ENCODE peak calls at places on chromosomes 3 and 15, in five cellular contexts. One of them, this sample, is unnamed.

GRCh38 chr3:81743096-81744025 is 18.1 kb downstream of the GBE1 start:
- DNase-seq in IMR-90: peak
- DNase-seq in H9: no peak
- DNase-seq in neuronal stem cell: no peak
- DNase-seq in mesenchymal stem cell: peak
- DNase-seq in this sample: peak

GRCh38 chr15:89187911-89188514 is 33.4 kb downstream of the RLBP1 start:
- DNase-seq in IMR-90: peak
- DNase-seq in H9: no peak
- DNase-seq in neuronal stem cell: no peak
- DNase-seq in mesenchymal stem cell: no peak
- DNase-seq in this sample: no peak

GRCh38 chr15:35320911-35321310 is 225.1 kb downstream of the DPH6 start:
- DNase-seq in IMR-90: no peak
- DNase-seq in H9: no peak
- DNase-seq in neuronal stem cell: no peak
- DNase-seq in mesenchymal stem cell: no peak
- DNase-seq in this sample: no peak

GRCh38 chr3:12178091-12178820 is 19.5 kb upstream of the TIMP4 start:
- DNase-seq in IMR-90: peak
- DNase-seq in H9: no peak
- DNase-seq in neuronal stem cell: no peak
- DNase-seq in mesenchymal stem cell: peak
- DNase-seq in this sample: no peak

GRCh38 chr3:114451561-114452018 is 157.8 kb downstream of the TIGIT start:
- DNase-seq in IMR-90: peak
- DNase-seq in H9: no peak
- DNase-seq in neuronal stem cell: no peak
- DNase-seq in mesenchymal stem cell: no peak
- DNase-seq in this sample: no peak

GRCh38 chr3:53255360-53255774 is 455 bp downstream of the TKT start:
- DNase-seq in IMR-90: no peak
- DNase-seq in H9: no peak
- DNase-seq in neuronal stem cell: no peak
- DNase-seq in mesenchymal stem cell: peak
- DNase-seq in this sample: peak

GRCh38 chr3:26100176-26100575 is 310.3 kb downstream of the OXSM start:
- DNase-seq in IMR-90: no peak
- DNase-seq in H9: no peak
- DNase-seq in neuronal stem cell: no peak
- DNase-seq in mesenchymal stem cell: no peak
- DNase-seq in this sample: no peak

GRCh38 chr3:155739154-155739553 is 5.7 kb downstream of the PLCH1 start:
- DNase-seq in IMR-90: peak
- DNase-seq in H9: no peak
- DNase-seq in neuronal stem cell: no peak
- DNase-seq in mesenchymal stem cell: peak
- DNase-seq in this sample: no peak

GRCh38 chr3:45677045-45677436 is 12.2 kb upstream of the SACM1L start:
- DNase-seq in IMR-90: peak
- DNase-seq in H9: no peak
- DNase-seq in neuronal stem cell: no peak
- DNase-seq in mesenchymal stem cell: peak
- DNase-seq in this sample: peak

GRCh38 chr3:16484216-16484615 is 29.3 kb downstream of the RFTN1 start:
- DNase-seq in IMR-90: peak
- DNase-seq in H9: no peak
- DNase-seq in neuronal stem cell: no peak
- DNase-seq in mesenchymal stem cell: peak
- DNase-seq in this sample: peak

GRCh38 chr15:89781891-89782618 is 5.9 kb downstream of the MESP2 start:
- DNase-seq in IMR-90: peak
- DNase-seq in H9: peak
- DNase-seq in neuronal stem cell: no peak
- DNase-seq in mesenchymal stem cell: peak
- DNase-seq in this sample: peak

GRCh38 chr15:63553388-63553791 is 43.8 kb upstream of the FBXL22 start:
- DNase-seq in IMR-90: peak
- DNase-seq in H9: no peak
- DNase-seq in neuronal stem cell: no peak
- DNase-seq in mesenchymal stem cell: peak
- DNase-seq in this sample: peak

GRCh38 chr15:97623091-97623661 is 337.3 kb upstream of the ARRDC4 start:
- DNase-seq in IMR-90: no peak
- DNase-seq in H9: no peak
- DNase-seq in neuronal stem cell: no peak
- DNase-seq in mesenchymal stem cell: no peak
- DNase-seq in this sample: no peak

GRCh38 chr3:171456765-171457164 is 3.4 kb downstream of the TNIK start:
- DNase-seq in IMR-90: no peak
- DNase-seq in H9: no peak
- DNase-seq in neuronal stem cell: no peak
- DNase-seq in mesenchymal stem cell: no peak
- DNase-seq in this sample: no peak

GRCh38 chr3:182920515-182921084 is 59.7 kb downstream of the DCUN1D1 start:
- DNase-seq in IMR-90: no peak
- DNase-seq in H9: peak
- DNase-seq in neuronal stem cell: no peak
- DNase-seq in mesenchymal stem cell: no peak
- DNase-seq in this sample: peak

GRCh38 chr3:138046955-138047354 is 37.0 kb downstream of the CLDN18 start:
- DNase-seq in IMR-90: no peak
- DNase-seq in H9: no peak
- DNase-seq in neuronal stem cell: no peak
- DNase-seq in mesenchymal stem cell: no peak
- DNase-seq in this sample: no peak

GRCh38 chr3:169454823-169455222 is 208.7 kb downstream of the MECOM start:
- DNase-seq in IMR-90: peak
- DNase-seq in H9: no peak
- DNase-seq in neuronal stem cell: no peak
- DNase-seq in mesenchymal stem cell: peak
- DNase-seq in this sample: no peak

GRCh38 chr15:40891810-40892448 is 2.3 kb upstream of the VPS18 start:
- DNase-seq in IMR-90: peak
- DNase-seq in H9: peak
- DNase-seq in neuronal stem cell: no peak
- DNase-seq in mesenchymal stem cell: peak
- DNase-seq in this sample: peak

GRCh38 chr3:148075829-148076716 is 621.6 kb upstream of the AGTR1 start:
- DNase-seq in IMR-90: peak
- DNase-seq in H9: peak
- DNase-seq in neuronal stem cell: peak
- DNase-seq in mesenchymal stem cell: peak
- DNase-seq in this sample: no peak

GRCh38 chr3:155070932-155071387 is 9.2 kb upstream of the MME start:
- DNase-seq in IMR-90: peak
- DNase-seq in H9: no peak
- DNase-seq in neuronal stem cell: no peak
- DNase-seq in mesenchymal stem cell: peak
- DNase-seq in this sample: peak

GRCh38 chr15:101723161-101723873 is 956 bp downstream of the TARS3 start:
- DNase-seq in IMR-90: peak
- DNase-seq in H9: no peak
- DNase-seq in neuronal stem cell: no peak
- DNase-seq in mesenchymal stem cell: peak
- DNase-seq in this sample: no peak

GRCh38 chr3:6132684-6133432 is 728.1 kb upstream of the GRM7 start:
- DNase-seq in IMR-90: no peak
- DNase-seq in H9: no peak
- DNase-seq in neuronal stem cell: no peak
- DNase-seq in mesenchymal stem cell: no peak
- DNase-seq in this sample: no peak

GRCh38 chr3:113600418-113601185 is 68.2 kb downstream of the SIDT1 start:
- DNase-seq in IMR-90: no peak
- DNase-seq in H9: no peak
- DNase-seq in neuronal stem cell: no peak
- DNase-seq in mesenchymal stem cell: no peak
- DNase-seq in this sample: no peak

GRCh38 chr3:28651159-28651558 is 302.5 kb upstream of the AZI2 start:
- DNase-seq in IMR-90: no peak
- DNase-seq in H9: no peak
- DNase-seq in neuronal stem cell: no peak
- DNase-seq in mesenchymal stem cell: peak
- DNase-seq in this sample: no peak

GRCh38 chr3:53084310-53085001 is 38.6 kb upstream of the SFMBT1 start:
- DNase-seq in IMR-90: no peak
- DNase-seq in H9: no peak
- DNase-seq in neuronal stem cell: no peak
- DNase-seq in mesenchymal stem cell: no peak
- DNase-seq in this sample: no peak

GRCh38 chr3:191328963-191329653 is at the start of gene CCDC50:
- DNase-seq in IMR-90: peak
- DNase-seq in H9: peak
- DNase-seq in neuronal stem cell: peak
- DNase-seq in mesenchymal stem cell: peak
- DNase-seq in this sample: peak

GRCh38 chr15:74036271-74037170 is 42.0 kb downstream of the PML start:
- DNase-seq in IMR-90: peak
- DNase-seq in H9: peak
- DNase-seq in neuronal stem cell: peak
- DNase-seq in mesenchymal stem cell: peak
- DNase-seq in this sample: peak

GRCh38 chr15:39511915-39512260 is 69.0 kb upstream of the THBS1 start:
- DNase-seq in IMR-90: peak
- DNase-seq in H9: no peak
- DNase-seq in neuronal stem cell: no peak
- DNase-seq in mesenchymal stem cell: peak
- DNase-seq in this sample: no peak

GRCh38 chr3:10839167-10839566 is 23.1 kb downstream of the SLC6A11 start:
- DNase-seq in IMR-90: no peak
- DNase-seq in H9: no peak
- DNase-seq in neuronal stem cell: no peak
- DNase-seq in mesenchymal stem cell: no peak
- DNase-seq in this sample: no peak

GRCh38 chr3:194069421-194070219 is 66.3 kb upstream of the HES1 start:
- DNase-seq in IMR-90: peak
- DNase-seq in H9: no peak
- DNase-seq in neuronal stem cell: no peak
- DNase-seq in mesenchymal stem cell: peak
- DNase-seq in this sample: peak

GRCh38 chr3:69143605-69144004 is 21.2 kb upstream of the LMOD3 start:
- DNase-seq in IMR-90: peak
- DNase-seq in H9: no peak
- DNase-seq in neuronal stem cell: no peak
- DNase-seq in mesenchymal stem cell: no peak
- DNase-seq in this sample: no peak

GRCh38 chr15:93182806-93183205 is 93.8 kb upstream of the RGMA start:
- DNase-seq in IMR-90: no peak
- DNase-seq in H9: no peak
- DNase-seq in neuronal stem cell: no peak
- DNase-seq in mesenchymal stem cell: no peak
- DNase-seq in this sample: no peak
- H2AFZ ChIP-seq in IMR-90: no peak
- H2AFZ ChIP-seq in H9: no peak
- H2AFZ ChIP-seq in neuronal stem cell: peak
- H2AFZ ChIP-seq in mesenchymal stem cell: no peak
- H2AFZ ChIP-seq in this sample: no peak

DNA sequence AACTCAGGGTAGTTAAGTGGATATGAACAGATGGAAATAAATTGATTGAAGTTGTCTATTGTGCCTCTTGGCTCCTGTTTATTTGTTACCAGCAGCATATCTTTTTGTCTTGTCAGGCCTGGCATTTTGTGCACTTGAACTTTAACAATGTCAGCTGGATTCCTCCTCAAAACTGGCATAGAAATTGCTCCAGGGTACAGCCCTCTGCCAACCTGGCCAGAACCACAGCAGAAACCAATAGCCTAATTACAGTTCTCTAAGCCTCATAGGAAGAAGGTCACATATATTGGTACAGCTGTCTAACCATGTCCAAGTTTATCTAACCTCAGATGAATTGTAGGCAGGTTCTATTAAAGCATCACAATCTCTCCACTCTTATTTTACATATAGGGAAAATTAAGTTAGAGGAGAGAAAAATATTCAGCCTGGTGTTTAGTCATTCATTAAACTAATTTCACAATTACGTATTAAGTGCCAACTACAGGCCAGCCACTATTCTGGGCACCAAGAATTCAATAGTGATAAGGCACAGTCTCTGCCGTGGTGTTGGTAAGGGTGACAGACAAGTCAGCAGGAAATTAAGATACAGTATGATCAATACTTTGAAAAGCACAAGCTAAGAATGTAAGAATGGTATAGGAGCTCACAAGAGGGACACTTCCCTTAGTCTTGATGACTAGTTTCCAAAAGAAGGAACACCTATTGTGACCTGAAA is 452.9 kb upstream of the NECTIN3 start:
- DNase-seq in IMR-90: no peak
- DNase-seq in H9: no peak
- DNase-seq in neuronal stem cell: no peak
- DNase-seq in mesenchymal stem cell: no peak
- DNase-seq in this sample: no peak
- H2BK120ac ChIP-seq in IMR-90: no peak
- H2BK120ac ChIP-seq in H9: no peak
- H2BK120ac ChIP-seq in neuronal stem cell: no peak
- H2BK120ac ChIP-seq in mesenchymal stem cell: no peak
- H2BK120ac ChIP-seq in this sample: no peak

DNA sequence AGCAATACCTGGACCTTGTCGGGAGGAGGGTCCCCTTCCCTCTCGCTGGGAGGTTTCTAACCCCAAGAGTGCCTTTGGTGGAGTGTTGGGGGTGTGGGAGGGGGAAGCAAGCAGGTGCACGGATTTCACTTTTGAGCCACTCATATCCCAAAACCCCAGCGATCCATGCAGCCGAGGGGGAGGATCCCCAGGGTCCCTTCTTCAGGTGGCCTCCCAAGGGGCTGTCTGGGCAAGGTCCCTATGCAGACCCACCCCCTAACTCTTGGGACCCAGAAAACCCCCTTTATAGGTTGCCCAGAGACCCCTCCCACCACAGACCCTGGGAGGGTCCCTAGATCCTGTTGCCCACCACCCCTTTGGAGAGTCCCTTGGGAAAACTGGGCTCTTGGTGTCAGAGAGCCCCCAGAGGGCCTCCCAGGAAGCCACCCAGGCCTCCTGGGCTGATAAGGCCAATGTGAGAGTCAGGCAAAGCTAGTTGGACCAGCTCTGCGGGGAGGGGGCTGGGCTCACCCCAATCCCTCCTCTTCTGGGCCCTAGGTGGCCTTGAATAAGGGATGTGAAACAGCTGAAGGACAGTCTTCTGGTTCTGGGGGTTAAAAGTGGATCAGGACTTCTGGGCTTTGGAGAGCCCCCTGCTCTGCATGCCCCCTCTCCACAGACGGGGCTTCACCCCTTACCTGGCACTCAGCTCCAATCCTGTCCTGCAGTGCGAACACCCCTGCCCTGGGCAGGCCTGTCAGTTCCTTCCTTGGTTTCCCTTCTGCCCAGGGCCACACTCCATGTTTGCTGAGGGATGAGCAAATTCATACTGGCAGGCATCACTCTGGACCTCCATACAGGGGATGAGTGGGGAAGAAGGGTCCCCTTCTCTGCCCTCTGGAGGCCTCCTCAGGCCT is 932 bp upstream of the PLCD1 start:
- DNase-seq in IMR-90: no peak
- DNase-seq in H9: no peak
- DNase-seq in neuronal stem cell: no peak
- DNase-seq in mesenchymal stem cell: no peak
- DNase-seq in this sample: no peak
- H2AFZ ChIP-seq in IMR-90: peak
- H2AFZ ChIP-seq in H9: no peak
- H2AFZ ChIP-seq in neuronal stem cell: peak
- H2AFZ ChIP-seq in mesenchymal stem cell: peak
- H2AFZ ChIP-seq in this sample: peak

GRCh38 chr3:72246685-72247084 is 461.7 kb upstream of the PROK2 start:
- DNase-seq in IMR-90: no peak
- DNase-seq in H9: no peak
- DNase-seq in neuronal stem cell: no peak
- DNase-seq in mesenchymal stem cell: no peak
- DNase-seq in this sample: no peak
- H2BK120ac ChIP-seq in IMR-90: no peak
- H2BK120ac ChIP-seq in H9: no peak
- H2BK120ac ChIP-seq in neuronal stem cell: no peak
- H2BK120ac ChIP-seq in mesenchymal stem cell: no peak
- H2BK120ac ChIP-seq in this sample: no peak

This sample was measured in trophoblast cell.